ENCODE peak calls at places on chromosomes 7 and 10, in eight cellular contexts. B is DMS 273 treated with DMSO at 0.1 percent for 48 hours; L is M059J; A is activated T-helper 1 cell treated with anti-CD3 and anti-CD28 coated beads, Interleukin-2, amount 50 U/mL, for 16 hours; Y is RWPE1; U is hypothalamus; X is Calu3; E is bronchial epithelial cell. V is an unnamed sample.

GRCh38 chr7:156173748-156174353 is 361.6 kb upstream of the SHH start:
- DNase-seq in B (no peak), L (no peak), A (no peak), Y (no peak), U (no peak), X (no peak), E (no peak), V (no peak)

GRCh38 chr7:19122018-19122588 is 4.7 kb upstream of the TWIST1 start:
- DNase-seq in B (peak; percentile 36), L (peak; percentile 60), A (no peak), Y (no peak), U (no peak), X (no peak), E (peak; percentile 46), V (peak; percentile 25)

GRCh38 chr7:44177570-44178131 is 11.6 kb downstream of the GCK start:
- DNase-seq in B (no peak), L (peak; percentile 83), A (no peak), Y (no peak), U (peak; percentile 71), X (no peak), E (peak; percentile 38), V (peak; percentile 57)

GRCh38 chr7:86926732-86927131 is 132.7 kb downstream of the ELAPOR2 start:
- DNase-seq in B (peak; percentile 31), L (peak; percentile 13), A (no peak), Y (peak; percentile 67), U (no peak), X (peak; percentile 3), E (peak; percentile 49), V (peak; percentile 48)

GRCh38 chr7:135856356-135857144 is 107.9 kb upstream of the FAM180A start:
- DNase-seq in B (no peak), L (peak; percentile 97), A (no peak), Y (peak; percentile 5), U (no peak), X (no peak), E (peak; percentile 54), V (peak; percentile 62)

GRCh38 chr10:53619678-53620077 is 847.1 kb upstream of the MBL2 start:
- DNase-seq in B (no peak), L (no peak), A (no peak), Y (peak; percentile 6), U (no peak), X (no peak), E (peak; percentile 74), V (peak; percentile 7)

GRCh38 chr7:21468969-21469368 is 41.1 kb downstream of the SP4 start:
- DNase-seq in B (no peak), L (no peak), A (no peak), Y (no peak), U (no peak), X (no peak), E (no peak), V (no peak)

GRCh38 chr10:85280014-85280413 is 951.6 kb downstream of the CCSER2 start:
- DNase-seq in B (no peak), L (no peak), A (no peak), Y (no peak), U (no peak), X (no peak), E (peak; percentile 65), V (peak; percentile 62)

GRCh38 chr10:100889546-100889945 is 23.2 kb upstream of the SLF2 start:
- DNase-seq in B (no peak), L (no peak), A (no peak), Y (no peak), U (no peak), X (no peak), E (no peak), V (no peak)

GRCh38 chr10:125102821-125103220 is 57.5 kb downstream of the CTBP2 start:
- DNase-seq in B (no peak), L (no peak), A (no peak), Y (peak; percentile 23), U (no peak), X (no peak), E (peak; percentile 45), V (no peak)

GRCh38 chr10:90775351-90776028 is 82.3 kb downstream of the HTR7 start:
- DNase-seq in B (no peak), L (peak; percentile 86), A (no peak), Y (no peak), U (no peak), X (no peak), E (no peak), V (no peak)

GRCh38 chr10:33040436-33040835 is 82.4 kb upstream of the ITGB1 start:
- DNase-seq in B (no peak), L (no peak), A (no peak), Y (no peak), U (no peak), X (no peak), E (no peak), V (no peak)

GRCh38 chr7:13049946-13050345 is 362.5 kb downstream of the ARL4A start:
- DNase-seq in B (no peak), L (no peak), A (no peak), Y (no peak), U (no peak), X (no peak), E (no peak), V (no peak)

V was measured in kidney tubule cell.